ENCODE peak calls at places on chromosomes 7 and 10, in five cellular contexts. One of them, this sample, is unnamed.

GRCh38 chr10:127216786-127217185 is 20.4 kb upstream of the INSYN2A start:
- DNase-seq in HTR-8/SVneo: no peak
- DNase-seq in cardiac muscle cell: peak
- DNase-seq in astrocyte of the spinal cord: peak
- DNase-seq in stimulated activated effector memory CD8-positive, alpha-beta T cell treated with anti-CD3 and anti-CD28 coated beads, Interleukin-12 subunit alpha, Interleukin-12 subunit beta, amount 100 ng/mL, for 72 hours: no peak
- DNase-seq in this sample: no peak

GRCh38 chr7:20219446-20220292 is 2.5 kb upstream of the MACC1 start:
- DNase-seq in HTR-8/SVneo: no peak
- DNase-seq in cardiac muscle cell: peak
- DNase-seq in astrocyte of the spinal cord: peak
- DNase-seq in stimulated activated effector memory CD8-positive, alpha-beta T cell treated with anti-CD3 and anti-CD28 coated beads, Interleukin-12 subunit alpha, Interleukin-12 subunit beta, amount 100 ng/mL, for 72 hours: no peak
- DNase-seq in this sample: peak

GRCh38 chr10:111725035-111725434 is 458.5 kb downstream of the GPAM start:
- DNase-seq in HTR-8/SVneo: no peak
- DNase-seq in cardiac muscle cell: no peak
- DNase-seq in astrocyte of the spinal cord: no peak
- DNase-seq in stimulated activated effector memory CD8-positive, alpha-beta T cell treated with anti-CD3 and anti-CD28 coated beads, Interleukin-12 subunit alpha, Interleukin-12 subunit beta, amount 100 ng/mL, for 72 hours: no peak
- DNase-seq in this sample: no peak

GRCh38 chr7:157791261-157791660 is 454.5 kb downstream of the DNAJB6 start:
- DNase-seq in HTR-8/SVneo: no peak
- DNase-seq in cardiac muscle cell: no peak
- DNase-seq in astrocyte of the spinal cord: no peak
- DNase-seq in stimulated activated effector memory CD8-positive, alpha-beta T cell treated with anti-CD3 and anti-CD28 coated beads, Interleukin-12 subunit alpha, Interleukin-12 subunit beta, amount 100 ng/mL, for 72 hours: no peak
- DNase-seq in this sample: no peak

GRCh38 chr10:66167816-66168215 is 758.0 kb upstream of the LRRTM3 start:
- DNase-seq in HTR-8/SVneo: peak
- DNase-seq in cardiac muscle cell: no peak
- DNase-seq in astrocyte of the spinal cord: peak
- DNase-seq in stimulated activated effector memory CD8-positive, alpha-beta T cell treated with anti-CD3 and anti-CD28 coated beads, Interleukin-12 subunit alpha, Interleukin-12 subunit beta, amount 100 ng/mL, for 72 hours: no peak
- DNase-seq in this sample: no peak

GRCh38 chr7:138297526-138297925 is 162.5 kb upstream of the TRIM24 start:
- DNase-seq in HTR-8/SVneo: no peak
- DNase-seq in cardiac muscle cell: no peak
- DNase-seq in astrocyte of the spinal cord: no peak
- DNase-seq in stimulated activated effector memory CD8-positive, alpha-beta T cell treated with anti-CD3 and anti-CD28 coated beads, Interleukin-12 subunit alpha, Interleukin-12 subunit beta, amount 100 ng/mL, for 72 hours: no peak
- DNase-seq in this sample: no peak

GRCh38 chr10:93991596-93992284 is 2.0 kb upstream of the PLCE1 start:
- DNase-seq in HTR-8/SVneo: peak
- DNase-seq in cardiac muscle cell: peak
- DNase-seq in astrocyte of the spinal cord: peak
- DNase-seq in stimulated activated effector memory CD8-positive, alpha-beta T cell treated with anti-CD3 and anti-CD28 coated beads, Interleukin-12 subunit alpha, Interleukin-12 subunit beta, amount 100 ng/mL, for 72 hours: no peak
- DNase-seq in this sample: no peak

GRCh38 chr10:57776688-57777432 is 490.8 kb downstream of the IPMK start:
- DNase-seq in HTR-8/SVneo: no peak
- DNase-seq in cardiac muscle cell: no peak
- DNase-seq in astrocyte of the spinal cord: no peak
- DNase-seq in stimulated activated effector memory CD8-positive, alpha-beta T cell treated with anti-CD3 and anti-CD28 coated beads, Interleukin-12 subunit alpha, Interleukin-12 subunit beta, amount 100 ng/mL, for 72 hours: no peak
- DNase-seq in this sample: no peak

GRCh38 chr7:92025260-92025659 is 84.6 kb downstream of the AKAP9 start:
- DNase-seq in HTR-8/SVneo: no peak
- DNase-seq in cardiac muscle cell: peak
- DNase-seq in astrocyte of the spinal cord: peak
- DNase-seq in stimulated activated effector memory CD8-positive, alpha-beta T cell treated with anti-CD3 and anti-CD28 coated beads, Interleukin-12 subunit alpha, Interleukin-12 subunit beta, amount 100 ng/mL, for 72 hours: no peak
- DNase-seq in this sample: no peak

GRCh38 chr10:3220853-3221252 is 48.3 kb upstream of the PITRM1 start:
- DNase-seq in HTR-8/SVneo: no peak
- DNase-seq in cardiac muscle cell: peak
- DNase-seq in astrocyte of the spinal cord: peak
- DNase-seq in stimulated activated effector memory CD8-positive, alpha-beta T cell treated with anti-CD3 and anti-CD28 coated beads, Interleukin-12 subunit alpha, Interleukin-12 subunit beta, amount 100 ng/mL, for 72 hours: no peak
- DNase-seq in this sample: no peak

GRCh38 chr10:129031233-129032150 is 435.5 kb upstream of the MGMT start:
- DNase-seq in HTR-8/SVneo: no peak
- DNase-seq in cardiac muscle cell: peak
- DNase-seq in astrocyte of the spinal cord: peak
- DNase-seq in stimulated activated effector memory CD8-positive, alpha-beta T cell treated with anti-CD3 and anti-CD28 coated beads, Interleukin-12 subunit alpha, Interleukin-12 subunit beta, amount 100 ng/mL, for 72 hours: peak
- DNase-seq in this sample: no peak

GRCh38 chr7:100874300-100874576 is 665 bp upstream of the SRRT start:
- DNase-seq in HTR-8/SVneo: no peak
- DNase-seq in cardiac muscle cell: no peak
- DNase-seq in astrocyte of the spinal cord: no peak
- DNase-seq in stimulated activated effector memory CD8-positive, alpha-beta T cell treated with anti-CD3 and anti-CD28 coated beads, Interleukin-12 subunit alpha, Interleukin-12 subunit beta, amount 100 ng/mL, for 72 hours: no peak
- DNase-seq in this sample: no peak

GRCh38 chr7:102468416-102469350 is 3.9 kb downstream of the LRWD1 start:
- DNase-seq in HTR-8/SVneo: no peak
- DNase-seq in cardiac muscle cell: no peak
- DNase-seq in astrocyte of the spinal cord: no peak
- DNase-seq in stimulated activated effector memory CD8-positive, alpha-beta T cell treated with anti-CD3 and anti-CD28 coated beads, Interleukin-12 subunit alpha, Interleukin-12 subunit beta, amount 100 ng/mL, for 72 hours: no peak
- DNase-seq in this sample: no peak

GRCh38 chr10:78972947-78973900 is 95.5 kb upstream of the ZMIZ1 start:
- DNase-seq in HTR-8/SVneo: peak
- DNase-seq in cardiac muscle cell: peak
- DNase-seq in astrocyte of the spinal cord: peak
- DNase-seq in stimulated activated effector memory CD8-positive, alpha-beta T cell treated with anti-CD3 and anti-CD28 coated beads, Interleukin-12 subunit alpha, Interleukin-12 subunit beta, amount 100 ng/mL, for 72 hours: peak
- DNase-seq in this sample: peak

GRCh38 chr7:84674236-84674913 is 479.8 kb upstream of the SEMA3A start:
- DNase-seq in HTR-8/SVneo: no peak
- DNase-seq in cardiac muscle cell: peak
- DNase-seq in astrocyte of the spinal cord: no peak
- DNase-seq in stimulated activated effector memory CD8-positive, alpha-beta T cell treated with anti-CD3 and anti-CD28 coated beads, Interleukin-12 subunit alpha, Interleukin-12 subunit beta, amount 100 ng/mL, for 72 hours: no peak
- DNase-seq in this sample: no peak

GRCh38 chr7:99229234-99229633 is 21.3 kb upstream of the KPNA7 start:
- DNase-seq in HTR-8/SVneo: no peak
- DNase-seq in cardiac muscle cell: no peak
- DNase-seq in astrocyte of the spinal cord: no peak
- DNase-seq in stimulated activated effector memory CD8-positive, alpha-beta T cell treated with anti-CD3 and anti-CD28 coated beads, Interleukin-12 subunit alpha, Interleukin-12 subunit beta, amount 100 ng/mL, for 72 hours: no peak
- DNase-seq in this sample: no peak

GRCh38 chr7:55021951-55022617 is 3.3 kb downstream of the EGFR start:
- DNase-seq in HTR-8/SVneo: no peak
- DNase-seq in cardiac muscle cell: no peak
- DNase-seq in astrocyte of the spinal cord: peak
- DNase-seq in stimulated activated effector memory CD8-positive, alpha-beta T cell treated with anti-CD3 and anti-CD28 coated beads, Interleukin-12 subunit alpha, Interleukin-12 subunit beta, amount 100 ng/mL, for 72 hours: no peak
- DNase-seq in this sample: no peak

GRCh38 chr10:88065384-88066049 is 202.1 kb downstream of the PTEN start:
- DNase-seq in HTR-8/SVneo: no peak
- DNase-seq in cardiac muscle cell: no peak
- DNase-seq in astrocyte of the spinal cord: no peak
- DNase-seq in stimulated activated effector memory CD8-positive, alpha-beta T cell treated with anti-CD3 and anti-CD28 coated beads, Interleukin-12 subunit alpha, Interleukin-12 subunit beta, amount 100 ng/mL, for 72 hours: peak
- DNase-seq in this sample: no peak

GRCh38 chr7:117097860-117098259 is 144.6 kb downstream of the ST7 start:
- DNase-seq in HTR-8/SVneo: no peak
- DNase-seq in cardiac muscle cell: no peak
- DNase-seq in astrocyte of the spinal cord: no peak
- DNase-seq in stimulated activated effector memory CD8-positive, alpha-beta T cell treated with anti-CD3 and anti-CD28 coated beads, Interleukin-12 subunit alpha, Interleukin-12 subunit beta, amount 100 ng/mL, for 72 hours: no peak
- DNase-seq in this sample: no peak

GRCh38 chr7:93461350-93461749 is 113.2 kb downstream of the CALCR start:
- DNase-seq in HTR-8/SVneo: no peak
- DNase-seq in cardiac muscle cell: no peak
- DNase-seq in astrocyte of the spinal cord: no peak
- DNase-seq in stimulated activated effector memory CD8-positive, alpha-beta T cell treated with anti-CD3 and anti-CD28 coated beads, Interleukin-12 subunit alpha, Interleukin-12 subunit beta, amount 100 ng/mL, for 72 hours: no peak
- DNase-seq in this sample: no peak

GRCh38 chr10:102120987-102121738 is 995 bp upstream of the LDB1 start:
- DNase-seq in HTR-8/SVneo: peak
- DNase-seq in cardiac muscle cell: peak
- DNase-seq in astrocyte of the spinal cord: peak
- DNase-seq in stimulated activated effector memory CD8-positive, alpha-beta T cell treated with anti-CD3 and anti-CD28 coated beads, Interleukin-12 subunit alpha, Interleukin-12 subunit beta, amount 100 ng/mL, for 72 hours: peak
- DNase-seq in this sample: no peak

GRCh38 chr10:88207121-88207546 is 343.7 kb downstream of the PTEN start:
- DNase-seq in HTR-8/SVneo: no peak
- DNase-seq in cardiac muscle cell: no peak
- DNase-seq in astrocyte of the spinal cord: no peak
- DNase-seq in stimulated activated effector memory CD8-positive, alpha-beta T cell treated with anti-CD3 and anti-CD28 coated beads, Interleukin-12 subunit alpha, Interleukin-12 subunit beta, amount 100 ng/mL, for 72 hours: no peak
- DNase-seq in this sample: peak

GRCh38 chr7:159218216-159219006 is 73.7 kb upstream of the VIPR2 start:
- DNase-seq in HTR-8/SVneo: no peak
- DNase-seq in cardiac muscle cell: no peak
- DNase-seq in astrocyte of the spinal cord: no peak
- DNase-seq in stimulated activated effector memory CD8-positive, alpha-beta T cell treated with anti-CD3 and anti-CD28 coated beads, Interleukin-12 subunit alpha, Interleukin-12 subunit beta, amount 100 ng/mL, for 72 hours: no peak
- DNase-seq in this sample: no peak

GRCh38 chr10:36725581-36726520 is 399.5 kb upstream of the ANKRD30A start:
- DNase-seq in HTR-8/SVneo: peak
- DNase-seq in cardiac muscle cell: peak
- DNase-seq in astrocyte of the spinal cord: peak
- DNase-seq in stimulated activated effector memory CD8-positive, alpha-beta T cell treated with anti-CD3 and anti-CD28 coated beads, Interleukin-12 subunit alpha, Interleukin-12 subunit beta, amount 100 ng/mL, for 72 hours: no peak
- DNase-seq in this sample: no peak

GRCh38 chr7:124776153-124776552 is 10.6 kb upstream of the GPR37 start:
- DNase-seq in HTR-8/SVneo: no peak
- DNase-seq in cardiac muscle cell: no peak
- DNase-seq in astrocyte of the spinal cord: no peak
- DNase-seq in stimulated activated effector memory CD8-positive, alpha-beta T cell treated with anti-CD3 and anti-CD28 coated beads, Interleukin-12 subunit alpha, Interleukin-12 subunit beta, amount 100 ng/mL, for 72 hours: no peak
- DNase-seq in this sample: no peak

GRCh38 chr10:14240253-14241189 is 90.2 kb downstream of the FRMD4A start:
- DNase-seq in HTR-8/SVneo: no peak
- DNase-seq in cardiac muscle cell: peak
- DNase-seq in astrocyte of the spinal cord: no peak
- DNase-seq in stimulated activated effector memory CD8-positive, alpha-beta T cell treated with anti-CD3 and anti-CD28 coated beads, Interleukin-12 subunit alpha, Interleukin-12 subunit beta, amount 100 ng/mL, for 72 hours: no peak
- DNase-seq in this sample: no peak

GRCh38 chr10:63630928-63631685 is 109.9 kb downstream of the REEP3 start:
- DNase-seq in HTR-8/SVneo: no peak
- DNase-seq in cardiac muscle cell: peak
- DNase-seq in astrocyte of the spinal cord: peak
- DNase-seq in stimulated activated effector memory CD8-positive, alpha-beta T cell treated with anti-CD3 and anti-CD28 coated beads, Interleukin-12 subunit alpha, Interleukin-12 subunit beta, amount 100 ng/mL, for 72 hours: no peak
- DNase-seq in this sample: no peak

GRCh38 chr7:74217455-74218342 is 7.9 kb downstream of the LAT2 start:
- DNase-seq in HTR-8/SVneo: no peak
- DNase-seq in cardiac muscle cell: no peak
- DNase-seq in astrocyte of the spinal cord: no peak
- DNase-seq in stimulated activated effector memory CD8-positive, alpha-beta T cell treated with anti-CD3 and anti-CD28 coated beads, Interleukin-12 subunit alpha, Interleukin-12 subunit beta, amount 100 ng/mL, for 72 hours: no peak
- DNase-seq in this sample: no peak

GRCh38 chr10:14936584-14936983 is 17.3 kb downstream of the DCLRE1C start:
- DNase-seq in HTR-8/SVneo: no peak
- DNase-seq in cardiac muscle cell: peak
- DNase-seq in astrocyte of the spinal cord: no peak
- DNase-seq in stimulated activated effector memory CD8-positive, alpha-beta T cell treated with anti-CD3 and anti-CD28 coated beads, Interleukin-12 subunit alpha, Interleukin-12 subunit beta, amount 100 ng/mL, for 72 hours: no peak
- DNase-seq in this sample: no peak

GRCh38 chr10:87817291-87817872 is 644 bp downstream of the ATAD1 start:
- DNase-seq in HTR-8/SVneo: no peak
- DNase-seq in cardiac muscle cell: no peak
- DNase-seq in astrocyte of the spinal cord: peak
- DNase-seq in stimulated activated effector memory CD8-positive, alpha-beta T cell treated with anti-CD3 and anti-CD28 coated beads, Interleukin-12 subunit alpha, Interleukin-12 subunit beta, amount 100 ng/mL, for 72 hours: no peak
- DNase-seq in this sample: no peak

GRCh38 chr10:101071266-101071884 is 9.6 kb downstream of the KAZALD1 start:
- DNase-seq in HTR-8/SVneo: no peak
- DNase-seq in cardiac muscle cell: peak
- DNase-seq in astrocyte of the spinal cord: no peak
- DNase-seq in stimulated activated effector memory CD8-positive, alpha-beta T cell treated with anti-CD3 and anti-CD28 coated beads, Interleukin-12 subunit alpha, Interleukin-12 subunit beta, amount 100 ng/mL, for 72 hours: no peak
- DNase-seq in this sample: no peak

GRCh38 chr7:147053761-147054160 is 937.2 kb downstream of the CNTNAP2 start:
- DNase-seq in HTR-8/SVneo: no peak
- DNase-seq in cardiac muscle cell: no peak
- DNase-seq in astrocyte of the spinal cord: no peak
- DNase-seq in stimulated activated effector memory CD8-positive, alpha-beta T cell treated with anti-CD3 and anti-CD28 coated beads, Interleukin-12 subunit alpha, Interleukin-12 subunit beta, amount 100 ng/mL, for 72 hours: no peak
- DNase-seq in this sample: no peak

GRCh38 chr7:98621573-98622482 is 4.7 kb downstream of the NPTX2 start:
- DNase-seq in HTR-8/SVneo: no peak
- DNase-seq in cardiac muscle cell: no peak
- DNase-seq in astrocyte of the spinal cord: no peak
- DNase-seq in stimulated activated effector memory CD8-positive, alpha-beta T cell treated with anti-CD3 and anti-CD28 coated beads, Interleukin-12 subunit alpha, Interleukin-12 subunit beta, amount 100 ng/mL, for 72 hours: no peak
- DNase-seq in this sample: no peak

GRCh38 chr10:78944658-78945333 is 124.0 kb upstream of the ZMIZ1 start:
- DNase-seq in HTR-8/SVneo: peak
- DNase-seq in cardiac muscle cell: peak
- DNase-seq in astrocyte of the spinal cord: peak
- DNase-seq in stimulated activated effector memory CD8-positive, alpha-beta T cell treated with anti-CD3 and anti-CD28 coated beads, Interleukin-12 subunit alpha, Interleukin-12 subunit beta, amount 100 ng/mL, for 72 hours: no peak
- DNase-seq in this sample: no peak

GRCh38 chr10:65358565-65358964 is 1567.3 kb upstream of the LRRTM3 start:
- DNase-seq in HTR-8/SVneo: no peak
- DNase-seq in cardiac muscle cell: peak
- DNase-seq in astrocyte of the spinal cord: peak
- DNase-seq in stimulated activated effector memory CD8-positive, alpha-beta T cell treated with anti-CD3 and anti-CD28 coated beads, Interleukin-12 subunit alpha, Interleukin-12 subunit beta, amount 100 ng/mL, for 72 hours: no peak
- DNase-seq in this sample: no peak

GRCh38 chr10:98041352-98042043 is 11.1 kb upstream of the CRTAC1 start:
- DNase-seq in HTR-8/SVneo: peak
- DNase-seq in cardiac muscle cell: peak
- DNase-seq in astrocyte of the spinal cord: peak
- DNase-seq in stimulated activated effector memory CD8-positive, alpha-beta T cell treated with anti-CD3 and anti-CD28 coated beads, Interleukin-12 subunit alpha, Interleukin-12 subunit beta, amount 100 ng/mL, for 72 hours: peak
- DNase-seq in this sample: no peak

GRCh38 chr10:47095211-47095610 is 184.0 kb downstream of the PTPN20 start:
- DNase-seq in HTR-8/SVneo: no peak
- DNase-seq in cardiac muscle cell: no peak
- DNase-seq in astrocyte of the spinal cord: no peak
- DNase-seq in stimulated activated effector memory CD8-positive, alpha-beta T cell treated with anti-CD3 and anti-CD28 coated beads, Interleukin-12 subunit alpha, Interleukin-12 subunit beta, amount 100 ng/mL, for 72 hours: no peak
- DNase-seq in this sample: no peak

This sample was measured in NCI-H187 treated with DMSO at 0.1 percent for 48 hours.